ENCODE peak calls at places on chromosomes 4 and X, in five cellular contexts. G, R, Y, L and X are unnamed samples.

GRCh38 chr4:69749771-69750170 is 10.6 kb downstream of the SULT1B1 start:
- DNase-seq in L (peak; percentile 48), Y (no peak), R (no peak), G (no peak), X (no peak)

GRCh38 chr4:52143815-52144214 is 92.7 kb downstream of the SPATA18 start:
- DNase-seq in G (no peak), Y (no peak), R (no peak), L (no peak), X (no peak)

GRCh38 chr4:151667025-151667424 is 93.8 kb downstream of the GATB start:
- DNase-seq in L (no peak), G (no peak), R (no peak), Y (no peak), X (no peak)

GRCh38 chr4:52864816-52865215 is 2.7 kb downstream of the RASL11B start:
- DNase-seq in L (peak; percentile 64), Y (no peak), R (no peak), G (no peak), X (no peak)

GRCh38 chr4:88275516-88275915 is 8.8 kb downstream of the PPM1K start:
- DNase-seq in Y (no peak), R (no peak), L (no peak), G (no peak), X (no peak)

GRCh38 chrX:48956728-48957414 is 536 bp downstream of the OTUD5 start:
- DNase-seq in Y (peak; percentile 13), L (no peak), G (peak; percentile 30), R (peak; percentile 29), X (no peak)

GRCh38 chr4:1229117-1229849 is 19.6 kb downstream of the CTBP1 start:
- DNase-seq in G (no peak), R (no peak), L (no peak), Y (no peak), X (no peak)

GRCh38 chrX:30060718-30061117 is 154.6 kb upstream of the MAGEB2 start:
- DNase-seq in L (no peak), G (no peak), R (no peak), Y (no peak), X (no peak)

GRCh38 chr4:43243433-43244116 is 351.1 kb downstream of the GRXCR1 start:
- DNase-seq in Y (no peak), R (no peak), G (no peak), L (no peak), X (no peak)

GRCh38 chr4:64533159-64533558 is 123.9 kb upstream of the TECRL start:
- DNase-seq in Y (no peak), L (no peak), R (no peak), G (no peak), X (no peak)

GRCh38 chr4:64533637-64534036 is 124.4 kb upstream of the TECRL start:
- DNase-seq in Y (no peak), R (no peak), L (no peak), G (no peak), X (no peak)

GRCh38 chr4:64539234-64539849 is 130.1 kb upstream of the TECRL start:
- DNase-seq in Y (peak; percentile 48), R (no peak), G (no peak), L (peak; percentile 31), X (no peak)

DNA sequence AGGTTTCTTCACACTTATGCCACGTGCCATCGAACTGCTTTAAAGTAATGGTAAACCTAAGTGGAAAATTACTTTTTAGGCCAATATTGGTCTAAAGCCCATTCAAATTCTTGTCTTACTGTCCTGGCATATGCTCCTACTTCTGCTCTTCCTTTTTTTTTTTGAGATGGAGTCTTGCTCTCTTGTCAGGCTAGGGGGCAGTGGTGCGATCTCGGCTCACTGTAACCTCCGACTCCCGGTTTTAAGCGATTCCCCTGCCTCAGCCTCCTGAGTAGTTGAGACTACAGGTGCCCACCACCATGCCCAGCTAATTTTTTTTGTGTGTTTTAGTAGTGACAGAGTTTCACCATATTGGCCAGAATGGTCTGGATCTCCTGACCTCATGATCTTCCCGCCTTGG is 129.0 kb upstream of the TECRL start:
- DNase-seq in R (no peak), L (no peak), G (no peak), Y (no peak), X (no peak)
- TF ChIP-seq CTCF in R (no peak), L (no peak), G (no peak), Y (peak; percentile 6), X (no peak)

GRCh38 chr4:18318682-18319410 is 297.3 kb upstream of the LCORL start:
- DNase-seq in L (no peak), G (peak; percentile 18), Y (peak; percentile 42), R (no peak), X (no peak)
- TF ChIP-seq CTCF in L (no peak), G (no peak), Y (no peak), R (no peak), X (no peak)

DNA sequence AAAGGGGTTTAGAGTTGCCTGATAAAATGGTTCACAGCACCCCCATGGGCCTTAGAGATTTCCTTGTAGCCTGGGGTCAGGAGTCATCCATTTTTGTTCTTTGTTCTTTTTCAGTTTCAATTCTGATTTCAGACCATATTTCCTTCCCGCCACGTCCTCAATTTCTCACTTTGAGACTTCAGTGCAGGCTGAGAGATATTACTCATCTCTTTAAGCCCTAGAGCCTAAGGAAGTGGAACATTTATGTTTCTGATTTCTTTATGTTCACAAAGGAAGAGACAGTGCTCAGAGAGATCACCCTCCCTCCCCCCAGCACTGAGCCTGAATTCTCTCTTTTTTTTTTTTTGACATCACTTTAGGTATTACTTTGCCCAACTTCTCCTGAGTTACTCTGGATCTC is 56.3 kb downstream of the MSN start:
- DNase-seq in L (no peak), R (no peak), Y (no peak), G (no peak), X (no peak)
- TF ChIP-seq CTCF in L (no peak), R (no peak), Y (no peak), G (no peak), X (no peak)

GRCh38 chrX:106392346-106392745 is 219.4 kb upstream of the RADX start:
- DNase-seq in G (no peak), R (no peak), Y (no peak), L (no peak), X (no peak)

GRCh38 chrX:106401965-106402559 is 209.7 kb upstream of the RADX start:
- DNase-seq in Y (no peak), L (no peak), G (no peak), R (no peak), X (no peak)

GRCh38 chrX:106397788-106398538 is 213.8 kb upstream of the RADX start:
- DNase-seq in Y (no peak), L (no peak), R (no peak), G (no peak), X (no peak)
- TF ChIP-seq CTCF in Y (peak; percentile 13), L (peak; percentile 23), R (no peak), G (peak; percentile 25), X (no peak)